ENCODE peak calls at places on chromosomes 1 and 21, in six cellular contexts. W is thoracic aorta, A is breast epithelium, R is left lung, Z is fibroblast of lung, P is tibial artery. U is an unnamed sample.

GRCh38 chr1:27601771-27602509 is 2.0 kb downstream of the AHDC1 start:
- DNase-seq in A (peak), P (peak), Z (peak), R (no peak), W (no peak), U (peak)

GRCh38 chr1:37765937-37766664 is 1.2 kb upstream of the EPHA10 start:
- DNase-seq in W (no peak), Z (no peak), P (no peak), A (no peak), R (no peak), U (no peak)

GRCh38 chr1:201119206-201119814 is 7.1 kb upstream of the CACNA1S start:
- DNase-seq in R (no peak), W (no peak), P (no peak), A (no peak), Z (peak), U (no peak)

GRCh38 chr21:35232545-35233176 is 183.6 kb upstream of the RUNX1 start:
- DNase-seq in R (no peak), Z (peak), A (no peak), P (no peak), W (no peak), U (no peak)

GRCh38 chr1:36008546-36009197 is 75.2 kb upstream of the TEKT2 start:
- DNase-seq in Z (peak), A (no peak), W (no peak), P (no peak), R (no peak), U (no peak)

GRCh38 chr1:92484472-92485373 is 2.0 kb downstream of the GFI1 start:
- DNase-seq in W (no peak), P (no peak), R (peak), Z (no peak), A (no peak), U (peak)

GRCh38 chr1:9537863-9538668 is 1.2 kb upstream of the SLC25A33 start:
- DNase-seq in W (no peak), Z (no peak), P (no peak), A (peak), R (no peak), U (no peak)

GRCh38 chr1:15584489-15585363 is at the start of gene AGMAT:
- DNase-seq in P (no peak), R (peak), W (no peak), Z (peak), A (no peak), U (no peak)

GRCh38 chr1:20429296-20429695 is 56.7 kb downstream of the CAMK2N1 start:
- DNase-seq in W (no peak), Z (no peak), R (no peak), A (no peak), P (no peak), U (no peak)

GRCh38 chr1:21217812-21218596 is 41.3 kb upstream of the EIF4G3 start:
- DNase-seq in Z (no peak), A (no peak), R (peak), P (peak), W (no peak), U (no peak)

GRCh38 chr1:209370616-209371015 is 212.9 kb upstream of the CAMK1G start:
- DNase-seq in A (no peak), W (no peak), Z (no peak), R (no peak), P (no peak), U (no peak)

DNA sequence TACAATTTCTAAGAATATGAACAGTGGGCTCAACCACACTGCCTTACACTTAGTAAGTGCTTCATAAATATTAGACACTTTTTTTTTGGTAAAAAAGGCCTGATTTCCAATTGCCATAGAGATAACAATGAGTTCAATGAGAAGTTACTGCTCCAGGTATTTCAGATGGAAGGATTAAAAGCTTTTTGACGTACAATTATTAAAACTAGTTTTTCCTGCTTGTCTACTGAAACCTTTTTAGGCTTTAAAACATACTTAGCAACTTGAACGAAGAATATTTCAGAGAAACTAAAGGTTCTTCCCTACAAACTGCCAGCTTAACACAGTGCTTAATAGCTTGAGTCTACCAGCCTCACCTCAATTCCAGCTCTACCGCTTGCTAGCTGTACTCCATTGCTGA is 43.7 kb downstream of the TRIT1 start:
- DNase-seq in Z (no peak), R (no peak), A (no peak), W (no peak), P (no peak), U (no peak)
- H3K4me3 ChIP-seq in Z (no peak), R (no peak), A (no peak), W (no peak), P (no peak), U (no peak)

DNA sequence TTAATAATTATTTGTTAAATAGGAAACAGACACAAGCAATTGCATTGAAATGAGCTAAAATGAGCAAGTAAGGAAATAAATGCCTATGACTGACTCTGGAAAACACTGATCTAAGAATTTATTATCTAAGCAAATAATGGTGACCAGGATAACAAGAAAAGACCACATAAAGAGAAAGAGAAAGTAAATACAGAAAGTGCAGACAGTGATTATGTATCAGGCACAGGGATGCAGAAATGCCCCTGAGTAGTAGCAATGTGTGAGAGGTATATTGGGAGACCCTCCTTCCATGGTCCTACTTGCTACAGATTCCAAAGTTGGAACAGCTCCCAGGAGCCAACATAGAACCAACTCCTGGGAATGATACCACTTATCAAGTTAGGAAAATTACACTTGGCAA is 33.3 kb upstream of the MUTYH start:
- DNase-seq in Z (no peak), R (no peak), A (no peak), W (no peak), P (no peak), U (no peak)
- H3K4me3 ChIP-seq in Z (no peak), R (no peak), A (no peak), W (no peak), P (no peak), U (no peak)

DNA sequence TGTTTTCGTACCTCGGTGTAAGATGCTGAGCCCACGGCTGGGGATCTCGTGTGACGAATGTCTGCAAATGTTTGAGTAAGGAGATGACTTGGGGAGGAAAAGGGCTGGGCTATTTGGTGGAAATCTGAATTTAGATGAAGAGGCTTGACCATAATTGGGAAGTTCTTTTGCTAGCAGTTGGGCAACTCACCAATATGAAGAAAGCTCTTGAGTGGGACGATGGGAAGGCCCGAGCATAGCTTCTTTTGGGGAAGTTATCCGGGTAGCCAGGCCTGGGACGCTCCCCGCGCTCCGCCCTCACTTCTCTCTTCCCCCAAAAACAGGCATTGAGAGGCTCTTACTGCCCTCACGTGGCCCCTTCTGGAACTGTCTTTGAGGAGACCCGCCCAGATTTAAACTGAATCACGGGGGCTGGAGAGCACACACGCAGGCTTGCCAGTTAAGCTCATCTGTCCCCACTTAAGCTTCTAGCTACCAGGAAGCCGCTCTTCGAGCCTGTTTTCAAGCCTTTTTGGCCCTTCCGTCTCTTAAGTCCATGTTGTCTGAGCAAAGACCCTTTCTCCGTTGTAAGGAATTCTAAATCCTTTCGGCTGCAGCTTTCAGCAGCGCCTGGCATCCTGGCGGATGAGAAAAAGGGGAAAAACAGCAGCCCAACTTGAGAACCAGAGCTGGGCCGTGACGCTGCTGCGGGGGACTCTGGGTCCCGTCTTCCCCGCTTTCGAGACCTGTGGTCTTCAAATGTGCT is 93.1 kb downstream of the NID1 start:
- DNase-seq in R (peak), Z (peak), P (peak), A (peak), W (peak), U (peak)
- H3K4me3 ChIP-seq in R (peak), Z (peak), P (peak), A (peak), W (peak), U (peak)

DNA sequence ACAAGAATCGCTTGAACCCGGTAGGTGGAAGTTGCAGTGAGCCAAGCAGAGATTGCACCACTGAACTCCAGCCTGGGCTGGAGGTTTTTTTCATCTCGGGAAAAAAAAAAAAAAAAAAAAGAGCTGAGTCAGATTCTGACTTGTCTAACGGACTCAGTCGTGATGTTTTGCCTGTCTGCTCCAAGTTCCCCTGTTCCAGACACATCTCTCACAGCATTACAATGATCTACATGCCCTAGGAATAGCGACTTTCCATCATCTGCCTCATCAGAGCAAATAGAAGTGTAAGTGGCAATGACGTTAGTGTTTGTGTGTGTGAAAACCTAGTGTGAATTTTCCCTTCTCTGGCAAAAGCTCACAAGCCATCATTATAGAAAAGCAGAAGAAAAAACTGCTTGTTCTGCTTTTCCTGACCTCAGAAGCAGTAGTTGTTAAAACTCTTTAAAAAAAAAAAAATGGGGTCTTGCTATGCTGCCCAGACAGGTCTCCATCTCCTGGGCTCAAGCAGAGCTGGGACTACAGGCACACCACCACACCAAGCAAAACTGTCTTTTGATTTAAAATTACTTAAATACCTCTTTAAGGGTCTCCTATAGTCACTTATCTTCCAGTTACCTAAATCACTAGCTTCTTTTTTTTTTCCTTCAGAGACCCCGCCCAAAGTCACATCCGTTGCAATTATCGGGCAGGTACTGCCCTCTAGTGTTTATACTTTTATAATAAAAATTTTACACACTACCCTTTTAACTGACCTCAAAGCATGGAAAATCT is 37.3 kb downstream of the PLEKHO1 start:
- DNase-seq in P (no peak), A (no peak), R (no peak), Z (peak), W (no peak), U (peak)
- H3K4me3 ChIP-seq in P (peak), A (peak), R (peak), Z (no peak), W (peak), U (no peak)

GRCh38 chr1:72781038-72781437 is 498.7 kb upstream of the NEGR1 start:
- DNase-seq in W (no peak), Z (no peak), P (no peak), R (no peak), A (no peak), U (no peak)
- H3K4me3 ChIP-seq in W (no peak), Z (no peak), P (no peak), R (no peak), A (no peak), U (no peak)

U was measured in heart right ventricle.